ENCODE peak calls at places on chromosomes 4 and X, in six cellular contexts. One of them, this sample, is unnamed.

GRCh38 chrX:107716045-107716684 is 59.4 kb downstream of the TSC22D3 start:
- DNase-seq in H1: no peak
- DNase-seq in GM12891: no peak
- DNase-seq in K562: no peak
- DNase-seq in GM12878: no peak
- DNase-seq in HepG2: no peak
- DNase-seq in this sample: no peak

GRCh38 chr4:3257691-3258482 is 8.9 kb downstream of the MSANTD1 start:
- DNase-seq in GM12878: peak
- DNase-seq in K562: no peak
- DNase-seq in H1: no peak
- DNase-seq in GM12891: peak
- DNase-seq in HepG2: no peak
- DNase-seq in this sample: peak

GRCh38 chrX:115467961-115468360 is 93.0 kb upstream of the PLS3 start:
- DNase-seq in GM12891: no peak
- DNase-seq in GM12878: no peak
- DNase-seq in H1: no peak
- DNase-seq in HepG2: no peak
- DNase-seq in K562: no peak
- DNase-seq in this sample: no peak

GRCh38 chrX:119692241-119693031 is 532 bp downstream of the SEPTIN6 start:
- DNase-seq in GM12891: no peak
- DNase-seq in H1: no peak
- DNase-seq in HepG2: no peak
- DNase-seq in GM12878: no peak
- DNase-seq in K562: peak
- DNase-seq in this sample: no peak

GRCh38 chrX:41737065-41737464 is 13.1 kb downstream of the GPR82 start:
- DNase-seq in H1: no peak
- DNase-seq in K562: peak
- DNase-seq in HepG2: no peak
- DNase-seq in GM12891: no peak
- DNase-seq in GM12878: no peak
- DNase-seq in this sample: no peak

GRCh38 chrX:46268429-46268828 is 276.8 kb downstream of the ZNF674 start:
- DNase-seq in K562: no peak
- DNase-seq in HepG2: peak
- DNase-seq in GM12878: no peak
- DNase-seq in H1: no peak
- DNase-seq in GM12891: no peak
- DNase-seq in this sample: no peak

GRCh38 chrX:136597356-136597755 is 50.6 kb upstream of the CD40LG start:
- DNase-seq in GM12878: no peak
- DNase-seq in K562: no peak
- DNase-seq in H1: no peak
- DNase-seq in GM12891: no peak
- DNase-seq in HepG2: no peak
- DNase-seq in this sample: no peak

GRCh38 chr4:98226396-98226795 is 34.8 kb upstream of the RAP1GDS1 start:
- DNase-seq in HepG2: no peak
- DNase-seq in GM12878: no peak
- DNase-seq in K562: no peak
- DNase-seq in H1: no peak
- DNase-seq in GM12891: no peak
- DNase-seq in this sample: no peak

GRCh38 chr4:104500452-104500851 is 5.8 kb upstream of the CXXC4 start:
- DNase-seq in GM12878: no peak
- DNase-seq in HepG2: no peak
- DNase-seq in K562: no peak
- DNase-seq in GM12891: no peak
- DNase-seq in H1: no peak
- DNase-seq in this sample: no peak

GRCh38 chrX:104136241-104137019 is 20.4 kb downstream of the SLC25A53 start:
- DNase-seq in GM12878: peak
- DNase-seq in H1: no peak
- DNase-seq in GM12891: peak
- DNase-seq in K562: peak
- DNase-seq in HepG2: peak
- DNase-seq in this sample: peak

GRCh38 chr4:188109157-188109755 is at the start of gene TRIML2:
- DNase-seq in H1: no peak
- DNase-seq in GM12878: no peak
- DNase-seq in K562: no peak
- DNase-seq in GM12891: no peak
- DNase-seq in HepG2: no peak
- DNase-seq in this sample: no peak

GRCh38 chr4:142402156-142402555 is 443.9 kb downstream of the INPP4B start:
- DNase-seq in HepG2: no peak
- DNase-seq in K562: no peak
- DNase-seq in GM12891: no peak
- DNase-seq in GM12878: no peak
- DNase-seq in H1: no peak
- DNase-seq in this sample: no peak

GRCh38 chrX:49117597-49117996 is 5.9 kb downstream of the GPKOW start:
- DNase-seq in GM12891: no peak
- DNase-seq in K562: no peak
- DNase-seq in HepG2: no peak
- DNase-seq in GM12878: no peak
- DNase-seq in H1: no peak
- DNase-seq in this sample: no peak

GRCh38 chrX:118983513-118983912 is 9.1 kb downstream of the LONRF3 start:
- DNase-seq in H1: no peak
- DNase-seq in GM12878: no peak
- DNase-seq in HepG2: no peak
- DNase-seq in K562: no peak
- DNase-seq in GM12891: no peak
- DNase-seq in this sample: no peak

GRCh38 chr4:45284400-45285085 is 558.2 kb upstream of the GNPDA2 start:
- DNase-seq in K562: no peak
- DNase-seq in GM12878: no peak
- DNase-seq in HepG2: no peak
- DNase-seq in H1: no peak
- DNase-seq in GM12891: no peak
- DNase-seq in this sample: no peak

GRCh38 chr4:16290681-16291420 is 64.6 kb upstream of the TAPT1 start:
- DNase-seq in H1: no peak
- DNase-seq in GM12891: no peak
- DNase-seq in HepG2: no peak
- DNase-seq in GM12878: no peak
- DNase-seq in K562: no peak
- DNase-seq in this sample: no peak

GRCh38 chrX:133307637-133308485 is 89.7 kb upstream of the TFDP3 start:
- DNase-seq in HepG2: no peak
- DNase-seq in H1: peak
- DNase-seq in K562: peak
- DNase-seq in GM12878: no peak
- DNase-seq in GM12891: no peak
- DNase-seq in this sample: no peak

GRCh38 chrX:150062292-150063137 is 124.2 kb upstream of the EOLA2 start:
- DNase-seq in K562: no peak
- DNase-seq in GM12878: no peak
- DNase-seq in H1: no peak
- DNase-seq in GM12891: no peak
- DNase-seq in HepG2: no peak
- DNase-seq in this sample: no peak

GRCh38 chr4:140098481-140099132 is 55.4 kb downstream of the MAML3 start:
- DNase-seq in HepG2: no peak
- DNase-seq in GM12878: no peak
- DNase-seq in H1: no peak
- DNase-seq in GM12891: no peak
- DNase-seq in K562: no peak
- DNase-seq in this sample: no peak

GRCh38 chr4:6196324-6196723 is 4.0 kb downstream of the JAKMIP1 start:
- DNase-seq in K562: no peak
- DNase-seq in H1: no peak
- DNase-seq in HepG2: no peak
- DNase-seq in GM12878: no peak
- DNase-seq in GM12891: no peak
- DNase-seq in this sample: no peak

GRCh38 chrX:11760958-11761357 is 2.9 kb downstream of the MSL3 start:
- DNase-seq in GM12891: no peak
- DNase-seq in GM12878: no peak
- DNase-seq in HepG2: no peak
- DNase-seq in H1: no peak
- DNase-seq in K562: no peak
- DNase-seq in this sample: no peak

GRCh38 chr4:140099993-140100392 is 54.0 kb downstream of the MAML3 start:
- DNase-seq in HepG2: no peak
- DNase-seq in GM12891: no peak
- DNase-seq in H1: no peak
- DNase-seq in K562: no peak
- DNase-seq in GM12878: no peak
- DNase-seq in this sample: no peak

GRCh38 chr4:103887191-103887590 is 167.4 kb upstream of the TACR3 start:
- DNase-seq in H1: no peak
- DNase-seq in HepG2: no peak
- DNase-seq in GM12891: no peak
- DNase-seq in GM12878: no peak
- DNase-seq in K562: no peak
- DNase-seq in this sample: no peak

GRCh38 chr4:69773443-69773842 is 13.0 kb upstream of the SULT1B1 start:
- DNase-seq in K562: no peak
- DNase-seq in GM12891: no peak
- DNase-seq in H1: no peak
- DNase-seq in HepG2: no peak
- DNase-seq in GM12878: no peak
- DNase-seq in this sample: no peak

GRCh38 chrX:1059576-1060561 is 152.6 kb downstream of the CRLF2 start:
- DNase-seq in K562: peak
- DNase-seq in GM12891: no peak
- DNase-seq in H1: no peak
- DNase-seq in GM12878: no peak
- DNase-seq in HepG2: no peak
- DNase-seq in this sample: no peak

GRCh38 chr4:112951362-112951962 is 98.0 kb upstream of the ANK2 start:
- DNase-seq in H1: no peak
- DNase-seq in GM12891: no peak
- DNase-seq in GM12878: no peak
- DNase-seq in K562: peak
- DNase-seq in HepG2: peak
- DNase-seq in this sample: no peak

GRCh38 chr4:22515888-22516541 is at the start of gene ADGRA3:
- DNase-seq in GM12891: peak
- DNase-seq in H1: no peak
- DNase-seq in HepG2: peak
- DNase-seq in GM12878: no peak
- DNase-seq in K562: peak
- DNase-seq in this sample: peak

GRCh38 chr4:137531121-137531520 is 1.2 kb downstream of the PCDH18 start:
- DNase-seq in GM12891: no peak
- DNase-seq in HepG2: no peak
- DNase-seq in K562: no peak
- DNase-seq in GM12878: no peak
- DNase-seq in H1: no peak
- DNase-seq in this sample: no peak
- TF ChIP-seq TAF1 in GM12891: no peak
- TF ChIP-seq TAF1 in HepG2: no peak
- TF ChIP-seq TAF1 in K562: no peak
- TF ChIP-seq TAF1 in GM12878: no peak
- TF ChIP-seq TAF1 in H1: no peak
- TF ChIP-seq TAF1 in this sample: no peak

GRCh38 chr4:144104509-144105130 is 35.9 kb downstream of the GYPA start:
- DNase-seq in GM12891: no peak
- DNase-seq in K562: peak
- DNase-seq in H1: no peak
- DNase-seq in HepG2: no peak
- DNase-seq in GM12878: no peak
- DNase-seq in this sample: no peak
- TF ChIP-seq POLR2A in GM12891: no peak
- TF ChIP-seq POLR2A in K562: no peak
- TF ChIP-seq POLR2A in H1: no peak
- TF ChIP-seq POLR2A in HepG2: no peak
- TF ChIP-seq POLR2A in GM12878: no peak
- TF ChIP-seq POLR2A in this sample: no peak

GRCh38 chr4:148053298-148054003 is 321.6 kb downstream of the ARHGAP10 start:
- DNase-seq in HepG2: no peak
- DNase-seq in H1: no peak
- DNase-seq in GM12878: no peak
- DNase-seq in GM12891: no peak
- DNase-seq in K562: no peak
- DNase-seq in this sample: no peak
- TF ChIP-seq TAF1 in HepG2: no peak
- TF ChIP-seq TAF1 in H1: no peak
- TF ChIP-seq TAF1 in GM12878: no peak
- TF ChIP-seq TAF1 in GM12891: no peak
- TF ChIP-seq TAF1 in K562: no peak
- TF ChIP-seq TAF1 in this sample: no peak

GRCh38 chr4:139015269-139015947 is at the start of gene NOCT:
- DNase-seq in GM12878: peak
- DNase-seq in GM12891: peak
- DNase-seq in HepG2: peak
- DNase-seq in H1: peak
- DNase-seq in K562: peak
- DNase-seq in this sample: peak

GRCh38 chr4:139007640-139008039 is 7.9 kb upstream of the NOCT start:
- DNase-seq in HepG2: no peak
- DNase-seq in H1: no peak
- DNase-seq in GM12891: no peak
- DNase-seq in K562: no peak
- DNase-seq in GM12878: no peak
- DNase-seq in this sample: no peak

GRCh38 chr4:139009702-139010101 is 5.9 kb upstream of the NOCT start:
- DNase-seq in GM12891: no peak
- DNase-seq in K562: no peak
- DNase-seq in HepG2: no peak
- DNase-seq in H1: no peak
- DNase-seq in GM12878: no peak
- DNase-seq in this sample: no peak

GRCh38 chr4:139014391-139015268 is 951 bp upstream of the NOCT start:
- DNase-seq in GM12878: peak
- DNase-seq in GM12891: no peak
- DNase-seq in H1: no peak
- DNase-seq in HepG2: peak
- DNase-seq in K562: peak
- DNase-seq in this sample: peak

DNA sequence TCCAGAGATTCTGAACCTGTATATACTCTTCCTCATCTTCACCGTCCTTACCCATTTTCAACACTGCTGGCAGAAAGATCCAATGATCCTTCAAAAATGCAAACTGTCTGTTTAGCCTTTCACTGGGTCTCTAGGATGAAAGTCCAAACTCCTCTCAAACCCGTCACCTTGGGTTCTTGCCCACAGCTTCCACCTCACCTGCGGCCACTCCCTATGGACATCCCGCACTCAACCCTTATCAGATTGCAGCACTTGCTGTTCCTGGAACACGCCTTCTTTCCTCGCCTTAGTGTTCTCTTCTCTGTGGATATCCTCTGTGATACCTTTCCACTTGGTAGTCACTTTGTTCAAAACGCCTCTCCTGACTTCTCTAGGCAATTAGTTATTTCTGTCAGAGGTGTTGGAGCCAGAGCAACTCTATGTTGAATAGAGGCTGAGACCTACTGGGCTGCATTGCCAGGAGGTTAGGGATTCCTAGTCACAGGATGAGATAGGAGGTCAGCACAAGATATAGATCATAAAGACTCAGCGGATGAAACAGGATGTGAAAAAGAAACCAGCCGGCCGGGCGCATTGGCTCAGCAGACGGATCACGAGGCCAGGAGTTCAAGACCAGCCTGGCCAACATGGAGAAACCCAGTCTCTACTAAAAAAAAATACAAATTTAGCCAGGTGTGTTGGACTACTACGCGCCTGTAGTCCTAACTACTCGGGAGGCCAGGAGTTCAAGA is 4.2 kb upstream of the NOCT start:
- DNase-seq in K562: peak
- DNase-seq in H1: no peak
- DNase-seq in GM12891: no peak
- DNase-seq in GM12878: no peak
- DNase-seq in HepG2: no peak
- DNase-seq in this sample: no peak
- TF ChIP-seq POLR2A in K562: no peak
- TF ChIP-seq POLR2A in H1: no peak
- TF ChIP-seq POLR2A in GM12891: no peak
- TF ChIP-seq POLR2A in GM12878: no peak
- TF ChIP-seq POLR2A in HepG2: no peak
- TF ChIP-seq POLR2A in this sample: no peak

This sample was measured in GM12892.